ENCODE peak calls at places on chromosomes 11 and 22, in six cellular contexts. T is endothelial cell of umbilical vein, D is body of pancreas, J is right atrium auricular region, P is colonic mucosa, N is left ventricle myocardium inferior. E is an unnamed sample.

GRCh38 chr11:116261616-116262015 is 511.2 kb downstream of the BUD13 start:
- DNase-seq in N (no peak), T (no peak), P (no peak), D (no peak), J (no peak), E (no peak)

GRCh38 chr11:63369165-63369970 is at the start of gene SLC22A9:
- DNase-seq in J (no peak), D (peak; percentile 12), T (no peak), P (peak; percentile 23), N (no peak), E (no peak)

GRCh38 chr22:47632646-47633045 is 870.2 kb downstream of the TBC1D22A start:
- DNase-seq in D (no peak), J (peak; percentile 43), P (no peak), T (no peak), N (no peak), E (no peak)

GRCh38 chr11:47714554-47715081 is 551 bp downstream of the AGBL2 start:
- DNase-seq in J (no peak), N (no peak), D (no peak), P (peak; percentile 44), T (peak; percentile 12), E (peak; percentile 8)

GRCh38 chr11:110251837-110252236 is 44.6 kb downstream of the RDX start:
- DNase-seq in J (no peak), D (peak; percentile 66), N (no peak), P (no peak), T (peak; percentile 90), E (no peak)

GRCh38 chr22:32700186-32700882 is 101.2 kb upstream of the TIMP3 start:
- DNase-seq in P (no peak), N (no peak), D (no peak), T (no peak), J (no peak), E (no peak)

GRCh38 chr22:22914726-22915669 is 27.4 kb downstream of the IGLL5 start:
- DNase-seq in T (no peak), P (no peak), D (no peak), J (no peak), N (no peak), E (no peak)

GRCh38 chr11:706957-707816 is 1.2 kb downstream of the EPS8L2 start:
- DNase-seq in J (no peak), T (no peak), D (peak; percentile 49), P (peak; percentile 74), N (no peak), E (peak; percentile 83)

GRCh38 chr11:27795955-27796861 is 96.0 kb upstream of the BDNF start:
- DNase-seq in J (no peak), N (peak; percentile 33), D (no peak), T (no peak), P (peak; percentile 77), E (peak; percentile 41)

GRCh38 chr22:40594346-40594745 is 42.2 kb downstream of the MRTFA start:
- DNase-seq in D (no peak), N (no peak), P (no peak), T (no peak), J (no peak), E (no peak)

GRCh38 chr11:64084962-64085710 is 49.4 kb downstream of the FLRT1 start:
- DNase-seq in T (no peak), D (peak; percentile 66), N (no peak), P (peak; percentile 48), J (no peak), E (peak; percentile 75)

GRCh38 chr11:35593143-35593542 is 25.1 kb upstream of the FJX1 start:
- DNase-seq in T (no peak), J (peak; percentile 52), N (no peak), D (no peak), P (no peak), E (no peak)

GRCh38 chr11:20669833-20670684 is 673 bp downstream of the NELL1 start:
- DNase-seq in P (no peak), J (no peak), N (no peak), D (no peak), T (no peak), E (no peak)

GRCh38 chr11:123166095-123166559 is 28.9 kb downstream of the CLMP start:
- DNase-seq in P (peak; percentile 53), D (no peak), T (no peak), J (no peak), N (peak; percentile 36), E (peak; percentile 77)

GRCh38 chr22:46381142-46381541 is 45.6 kb downstream of the TRMU start:
- DNase-seq in T (no peak), J (no peak), D (no peak), P (peak; percentile 59), N (no peak), E (no peak)

GRCh38 chr11:129967996-129968395 is 34.6 kb downstream of the PRDM10 start:
- DNase-seq in N (no peak), D (no peak), P (no peak), T (no peak), J (no peak), E (no peak)

GRCh38 chr11:103077553-103077952 is 14.4 kb downstream of the DCUN1D5 start:
- DNase-seq in J (no peak), N (no peak), D (no peak), T (no peak), P (no peak), E (no peak)
- H3K4me1 ChIP-seq in J (no peaks in the 10 kb centered on the region), N (peaks cover under 1% of the 10 kb centered on the region), D (no peaks in the 10 kb centered on the region), T (no peaks in the 10 kb centered on the region), P (no peaks in the 10 kb centered on the region), E (no peaks in the 10 kb centered on the region)

GRCh38 chr22:36862251-36863242 is 1.7 kb downstream of the NCF4 start:
- DNase-seq in T (no peak), P (no peak), J (no peak), N (peak; percentile 46), D (no peak), E (no peak)

GRCh38 chr22:36860017-36860416 is 789 bp upstream of the NCF4 start:
- DNase-seq in J (no peak), N (no peak), D (no peak), T (no peak), P (no peak), E (no peak)

GRCh38 chr22:36858966-36859365 is 1.8 kb upstream of the NCF4 start:
- DNase-seq in T (no peak), N (no peak), D (no peak), P (no peak), J (no peak), E (no peak)

GRCh38 chr22:36860821-36861659 is at the start of gene NCF4:
- DNase-seq in D (peak; percentile 19), P (peak; percentile 63), N (peak; percentile 64), J (peak; percentile 70), T (no peak), E (no peak)

GRCh38 chr22:36860438-36860820 is 377 bp upstream of the NCF4 start:
- DNase-seq in J (no peak), P (no peak), N (no peak), T (no peak), D (no peak), E (no peak)
- H3K4me1 ChIP-seq in J (peaks cover 11% of the 10 kb centered on the region), P (no peaks in the 10 kb centered on the region), N (peaks cover 8% of the 10 kb centered on the region), T (no peaks in the 10 kb centered on the region), D (no peaks in the 10 kb centered on the region), E (peaks cover 5% of the 10 kb centered on the region)

DNA sequence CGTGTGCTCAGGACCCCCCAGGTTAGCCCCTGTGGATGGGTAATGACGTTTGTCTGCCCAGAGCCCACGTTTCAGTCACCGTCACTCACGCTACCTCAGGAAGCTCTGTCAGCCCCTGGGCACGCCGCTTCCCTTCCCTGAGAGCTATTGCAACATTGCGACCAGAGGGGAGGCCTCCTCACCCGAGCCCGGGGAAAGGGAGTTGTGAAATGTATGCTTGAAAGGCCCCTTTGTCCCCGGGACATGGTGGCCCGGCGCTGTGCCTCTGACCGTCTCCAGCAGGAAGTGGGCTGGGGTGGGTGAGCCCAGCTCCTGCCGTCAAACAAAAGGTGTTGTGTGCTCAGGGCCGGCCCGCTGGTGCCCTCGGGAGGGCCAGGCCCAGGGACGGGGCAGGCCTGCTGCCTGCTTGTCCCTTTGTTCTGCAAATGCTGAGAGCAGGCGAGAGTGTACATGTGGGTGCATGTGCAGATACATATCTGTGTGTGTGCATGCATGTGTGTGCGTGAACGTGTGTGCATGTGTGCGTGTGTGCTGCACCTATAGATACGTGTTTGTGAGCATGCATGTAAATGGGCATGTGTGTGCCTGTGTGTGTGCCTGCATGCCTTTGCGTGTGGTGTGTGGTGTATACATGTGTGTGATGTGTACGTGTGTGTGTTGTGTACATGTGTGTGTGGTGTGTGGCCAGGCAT is 1125.0 kb downstream of the BRD1 start:
- DNase-seq in J (no peak), D (peak; percentile 54), T (no peak), P (no peak), N (peak; percentile 12), E (peak; percentile 48)
- H3K4me1 ChIP-seq in J (no peaks in the 10 kb centered on the region), D (peaks cover 19% of the 10 kb centered on the region), T (no peaks in the 10 kb centered on the region), P (no peaks in the 10 kb centered on the region), N (no peaks in the 10 kb centered on the region), E (no peaks in the 10 kb centered on the region)

DNA sequence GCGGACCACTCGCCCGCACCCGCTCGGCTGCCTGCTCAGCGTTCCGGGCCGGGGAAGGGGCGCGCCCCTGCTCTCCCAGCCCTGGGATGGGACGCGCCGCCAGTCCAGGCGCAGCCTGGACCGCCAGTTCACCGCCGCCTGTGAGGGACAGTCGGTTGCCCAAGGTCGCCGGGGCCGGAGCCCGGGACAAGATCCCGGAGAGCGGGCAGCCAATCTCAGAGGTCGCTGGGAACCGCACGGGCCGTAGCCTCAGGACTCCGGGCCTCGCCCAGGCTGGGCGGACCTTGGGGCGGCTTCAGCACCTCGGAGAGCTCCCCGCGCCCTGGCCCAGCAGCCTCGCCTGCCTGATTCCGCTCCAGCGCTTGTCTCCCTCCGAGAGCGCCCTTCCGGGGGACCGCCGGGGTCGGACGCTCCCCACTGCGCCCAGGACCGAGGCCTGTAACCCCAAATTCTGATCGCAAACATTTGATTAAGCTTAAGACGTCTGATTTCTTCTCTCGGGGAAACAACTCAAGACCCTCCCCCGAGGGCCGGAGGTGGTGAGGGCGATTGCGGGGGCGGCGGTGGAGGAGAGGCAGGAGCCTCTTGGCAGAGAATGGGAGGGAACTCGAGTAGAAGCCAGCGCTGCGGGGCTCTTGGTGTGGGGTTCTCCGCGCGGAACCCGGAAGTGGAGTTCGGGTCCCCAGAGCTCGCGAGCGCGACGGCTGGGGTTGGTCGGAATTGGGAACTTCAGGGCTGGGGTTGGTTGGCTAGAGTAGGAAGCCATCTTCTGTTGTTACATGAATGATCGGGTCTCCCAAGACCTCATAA is 1.1 kb upstream of the CHRM4 start:
- DNase-seq in P (peak; percentile 85), T (peak; percentile 71), N (peak; percentile 87), J (peak; percentile 78), D (peak; percentile 89), E (peak; percentile 94)
- H3K4me1 ChIP-seq in P (peaks cover 16% of the 10 kb centered on the region), T (peaks cover 3% of the 10 kb centered on the region), N (peaks cover 44% of the 10 kb centered on the region), J (peaks cover 46% of the 10 kb centered on the region), D (peaks cover 41% of the 10 kb centered on the region), E (peaks cover 23% of the 10 kb centered on the region)

GRCh38 chr11:104306862-104307474 is 143.0 kb upstream of the PDGFD start:
- DNase-seq in T (no peak), J (no peak), N (no peak), P (no peak), D (no peak), E (no peak)

GRCh38 chr11:104301776-104302175 is 137.8 kb upstream of the PDGFD start:
- DNase-seq in D (no peak), J (no peak), N (no peak), T (no peak), P (no peak), E (no peak)
- H3K4me1 ChIP-seq in D (no peaks in the 10 kb centered on the region), J (no peaks in the 10 kb centered on the region), N (no peaks in the 10 kb centered on the region), T (no peaks in the 10 kb centered on the region), P (no peaks in the 10 kb centered on the region), E (no peaks in the 10 kb centered on the region)

GRCh38 chr11:12179019-12179418 is 68.6 kb downstream of the MICAL2 start:
- DNase-seq in P (peak; percentile 80), D (peak; percentile 78), J (no peak), N (no peak), T (no peak), E (no peak)
- H3K4me1 ChIP-seq in P (peaks cover 5% of the 10 kb centered on the region), D (peaks cover 15% of the 10 kb centered on the region), J (peaks cover 77% of the 10 kb centered on the region), N (peaks cover 68% of the 10 kb centered on the region), T (peaks cover 48% of the 10 kb centered on the region), E (peaks cover 25% of the 10 kb centered on the region)

E was measured in hepatocyte.